ENCODE peak calls at places on chromosomes 6 and 20, in ten cellular contexts. K is GM23248; T is esophagus squamous epithelium; Z is PC-3; S is CD8-positive, alpha-beta T cell; R is adipocyte; P is heart right ventricle; J is AG04450; G is left lung; A is psoas muscle. M is an unnamed sample.

GRCh38 chr20:59019217-59019616 is at the start of gene TUBB1:
- DNase-seq in A (no peak), T (no peak), S (peak; percentile 32), K (no peak), Z (no peak), G (no peak), J (no peak), R (no peak), P (no peak), M (no peak)

GRCh38 chr6:110367001-110367400 is 8.9 kb upstream of the METTL24 start:
- DNase-seq in R (no peak), S (no peak), G (no peak), K (no peak), A (no peak), J (no peak), T (no peak), Z (no peak), P (no peak), M (no peak)

GRCh38 chr6:149910721-149911151 is 12.2 kb downstream of the RAET1G start:
- DNase-seq in R (no peak), A (peak; percentile 15), G (no peak), S (no peak), K (no peak), T (no peak), P (no peak), Z (no peak), J (no peak), M (no peak)

GRCh38 chr20:57791946-57792328 is 82.1 kb upstream of the PMEPA1 start:
- DNase-seq in P (no peak), T (no peak), J (no peak), R (no peak), S (no peak), G (no peak), K (no peak), Z (peak; percentile 44), A (peak; percentile 43), M (no peak)

GRCh38 chr6:32371204-32371603 is 499 bp downstream of the TSBP1 start:
- DNase-seq in P (no peak), Z (peak; percentile 8), R (no peak), K (peak; percentile 16), T (no peak), G (no peak), J (no peak), A (no peak), S (no peak), M (no peak)

GRCh38 chr20:35387334-35387733 is 24.4 kb downstream of the UQCC1 start:
- DNase-seq in J (no peak), S (no peak), Z (peak; percentile 72), P (no peak), G (no peak), K (peak; percentile 54), R (peak; percentile 47), T (no peak), A (no peak), M (no peak)

GRCh38 chr20:7851031-7851490 is 89.2 kb downstream of the HAO1 start:
- DNase-seq in A (no peak), G (no peak), T (no peak), J (no peak), P (no peak), R (no peak), Z (peak; percentile 97), K (peak; percentile 68), S (no peak), M (no peak)

GRCh38 chr6:39377530-39377929 is 55.0 kb upstream of the KCNK16 start:
- DNase-seq in Z (peak; percentile 64), K (peak; percentile 88), A (peak; percentile 63), J (no peak), R (peak; percentile 88), S (no peak), P (peak; percentile 25), T (no peak), G (no peak), M (no peak)

GRCh38 chr6:44699851-44700250 is 312.3 kb downstream of the CDC5L start:
- DNase-seq in T (no peak), G (no peak), S (no peak), Z (no peak), A (no peak), R (no peak), J (no peak), K (no peak), P (no peak), M (no peak)

GRCh38 chr6:48098923-48099322 is 12.1 kb downstream of the PTCHD4 start:
- DNase-seq in S (no peak), T (no peak), G (peak; percentile 2), Z (peak; percentile 55), R (peak; percentile 30), J (no peak), P (no peak), K (peak; percentile 45), A (no peak), M (no peak)

GRCh38 chr6:43123691-43124314 is 47.3 kb upstream of the SRF start:
- DNase-seq in T (no peak), Z (no peak), G (no peak), S (no peak), R (no peak), J (no peak), A (no peak), P (no peak), K (peak; percentile 34), M (no peak)

GRCh38 chr6:43120101-43120730 is 44.1 kb downstream of the PTK7 start:
- DNase-seq in S (no peak), R (no peak), P (no peak), A (no peak), G (no peak), K (no peak), T (no peak), J (no peak), Z (no peak), M (no peak)

GRCh38 chr6:43122146-43122545 is 46.0 kb downstream of the PTK7 start:
- DNase-seq in S (no peak), J (no peak), R (no peak), K (no peak), G (no peak), A (no peak), T (no peak), P (no peak), Z (no peak), M (no peak)

GRCh38 chr6:43119456-43119855 is 43.3 kb downstream of the PTK7 start:
- DNase-seq in K (no peak), A (no peak), Z (no peak), P (no peak), T (no peak), R (no peak), S (no peak), G (no peak), J (no peak), M (no peak)

GRCh38 chr6:43120938-43121913 is 45.1 kb downstream of the PTK7 start:
- DNase-seq in P (peak; percentile 53), A (peak; percentile 86), G (no peak), R (peak; percentile 99), T (no peak), Z (peak; percentile 86), K (peak; percentile 99), J (peak; percentile 94), S (no peak), M (peak; percentile 92)
- H3K4me3 ChIP-seq in P (no peak overlapping the region), A (no peak overlapping the region), G (no peak overlapping the region), R (peak overlapping the region; percentile 65), T (no peak overlapping the region), Z (no peak overlapping the region), K (peak overlapping the region; percentile 58), J (peak overlapping the region; percentile 14), S (no peak overlapping the region), M (peak overlapping the region; percentile 44)

DNA sequence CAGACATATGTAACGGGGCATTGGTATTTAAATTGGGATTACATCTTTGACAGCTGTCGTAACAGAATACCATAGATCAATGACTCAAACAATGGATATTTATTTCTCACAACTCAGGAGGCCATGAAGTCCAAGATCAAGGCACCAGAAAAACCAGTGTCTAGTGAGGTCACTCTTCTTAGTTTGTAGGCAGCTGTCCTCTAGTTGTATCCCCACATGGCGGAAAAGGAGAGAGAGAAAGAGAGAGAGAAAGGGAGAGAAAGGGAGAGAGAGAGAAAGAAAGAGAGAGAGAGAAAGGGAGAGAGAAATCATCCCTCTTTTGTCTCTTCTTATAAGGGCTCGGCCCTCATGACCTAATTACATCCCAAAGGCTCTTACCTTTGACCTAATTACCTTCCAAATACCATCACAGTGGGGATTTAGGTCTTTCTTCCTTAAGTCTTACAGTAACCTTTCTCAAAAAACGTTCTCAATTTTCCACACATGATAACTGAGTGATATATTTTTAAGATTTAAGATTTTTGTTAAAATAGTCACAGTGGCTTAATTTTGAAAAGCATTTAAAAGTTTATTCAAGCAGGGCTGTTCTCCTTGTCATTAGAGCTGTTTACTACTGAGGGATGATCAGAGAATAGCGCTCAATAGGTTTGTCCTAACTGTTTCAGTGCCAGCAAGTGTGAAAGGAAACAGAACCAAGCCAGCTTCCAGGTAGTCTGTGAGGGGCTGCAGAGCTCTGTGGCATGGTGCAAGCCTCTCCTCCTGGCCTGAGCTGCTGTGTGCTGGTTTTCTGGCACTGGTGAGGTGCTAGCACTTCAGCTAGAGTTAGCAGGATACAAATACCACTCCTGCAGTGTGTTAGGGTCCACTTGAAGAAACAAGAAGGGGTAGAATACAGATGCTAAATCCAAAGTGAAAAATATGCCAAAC is 79.0 kb downstream of the IMPG1 start:
- DNase-seq in K (no peak), J (no peak), S (no peak), T (no peak), R (no peak), G (no peak), A (no peak), P (no peak), Z (no peak), M (no peak)
- H3K4me3 ChIP-seq in K (no peak overlapping the region), J (no peak overlapping the region), S (no peak overlapping the region), T (no peak overlapping the region), R (no peak overlapping the region), G (no peak overlapping the region), A (no peak overlapping the region), P (no peak overlapping the region), Z (no peak overlapping the region), M (no peak overlapping the region)

DNA sequence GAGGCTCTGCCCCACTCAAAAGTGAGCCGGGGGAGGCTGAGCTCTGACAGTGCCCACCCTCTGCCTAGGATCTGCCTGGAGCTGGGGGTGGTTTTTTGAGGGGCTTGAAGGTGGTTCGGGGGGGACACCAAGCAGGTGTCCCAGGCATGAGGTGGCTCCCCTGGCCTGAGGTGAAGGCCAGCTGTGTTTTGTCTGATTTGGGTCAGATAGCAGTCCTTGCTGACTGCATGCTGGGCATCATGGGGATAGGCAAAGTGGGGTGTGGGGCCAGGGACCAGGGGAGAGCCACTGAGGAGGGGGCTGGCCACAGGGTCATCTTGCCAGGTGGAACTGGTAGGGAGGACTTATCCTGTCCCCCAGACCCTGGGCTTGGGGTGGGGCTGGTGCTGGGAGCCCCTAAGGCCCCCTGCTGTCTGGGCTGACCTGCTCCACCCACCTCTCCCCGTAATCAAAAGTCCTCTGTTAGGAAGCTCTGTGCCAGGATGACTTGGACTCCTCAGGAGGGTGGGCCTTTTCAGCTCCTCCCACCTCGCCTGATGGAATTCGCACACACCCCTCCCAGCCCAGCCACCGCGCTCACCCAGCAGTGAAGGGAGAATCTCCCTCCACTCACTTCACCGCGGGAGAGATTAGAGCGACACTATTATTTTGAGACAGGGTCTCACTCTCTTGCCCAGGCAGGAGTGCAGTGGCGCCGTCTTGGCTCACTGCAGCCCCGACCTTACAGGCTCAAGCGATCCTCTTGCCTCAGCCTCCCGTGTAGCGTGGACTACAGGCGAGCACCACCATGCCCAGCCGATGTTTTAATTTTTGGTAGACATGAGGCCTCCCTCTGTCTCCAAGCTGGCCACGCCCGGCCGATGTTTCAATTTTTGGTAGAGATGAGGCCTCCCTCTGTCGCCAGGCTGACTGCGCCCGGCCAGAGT is 1.5 kb upstream of the COL9A3 start:
- DNase-seq in S (no peak), K (peak; percentile 65), R (no peak), P (no peak), J (no peak), G (no peak), A (no peak), Z (peak; percentile 69), T (no peak), M (no peak)
- H3K4me3 ChIP-seq in S (no peak overlapping the region), K (no peak overlapping the region), R (no peak overlapping the region), P (no peak overlapping the region), J (no peak overlapping the region), G (no peak overlapping the region), A (no peak overlapping the region), Z (no peak overlapping the region), T (no peak overlapping the region), M (peak overlapping the region; percentile 71)

GRCh38 chr6:134177236-134177635 is 124.8 kb upstream of the SLC2A12 start:
- DNase-seq in P (no peak), K (no peak), G (no peak), S (peak; percentile 42), R (no peak), Z (no peak), A (no peak), J (no peak), T (no peak), M (no peak)
- H3K4me3 ChIP-seq in P (no peak overlapping the region), K (peak overlapping the region; percentile 99), G (peak overlapping the region; percentile 76), S (peak overlapping the region; percentile 67), R (peak overlapping the region; percentile 79), Z (no peak overlapping the region), A (peak overlapping the region; percentile 58), J (no peak overlapping the region), T (no peak overlapping the region), M (no peak overlapping the region)

M was measured in coronary artery.